ENCODE peak calls at places on chromosomes 2 and 18, in ten cellular contexts. O, Q, N, I, U, K, B, C, Z and J are unnamed samples.

GRCh38 chr18:47912794-47913594 is 17.5 kb downstream of the SMAD2 start:
- DNase-seq in C (no peak), Z (no peak), U (no peak), N (no peak), Q (no peak), B (no peak), I (no peak), O (no peak), K (no peak), J (no peak)

GRCh38 chr2:105926960-105927678 is 182.4 kb downstream of the NCK2 start:
- DNase-seq in O (no peak), I (no peak), B (no peak), C (no peak), Q (no peak), K (no peak), N (peak), U (no peak), Z (no peak), J (no peak)

GRCh38 chr2:33709986-33710385 is 110.9 kb upstream of the FAM98A start:
- DNase-seq in B (no peak), Q (no peak), C (no peak), U (no peak), Z (peak), N (no peak), O (no peak), I (no peak), K (no peak), J (no peak)

GRCh38 chr2:16032282-16033031 is 92.1 kb downstream of the MYCN start:
- DNase-seq in O (no peak), U (no peak), Q (no peak), N (no peak), I (no peak), K (no peak), C (no peak), Z (no peak), B (no peak), J (no peak)

GRCh38 chr2:188353282-188353681 is 61.6 kb downstream of the GULP1 start:
- DNase-seq in U (no peak), O (no peak), B (no peak), Q (no peak), K (no peak), N (no peak), I (no peak), Z (no peak), C (no peak), J (no peak)

GRCh38 chr2:134142903-134143302 is 111.0 kb upstream of the MGAT5 start:
- DNase-seq in O (peak), K (no peak), B (peak), U (no peak), I (no peak), C (no peak), N (no peak), Q (peak), Z (peak), J (no peak)

GRCh38 chr18:2846638-2847340 is at the start of gene EMILIN2:
- DNase-seq in B (no peak), Z (peak), C (peak), U (peak), O (peak), N (peak), Q (peak), K (no peak), I (peak), J (peak)

GRCh38 chr2:19651466-19651865 is 250.3 kb downstream of the TTC32 start:
- DNase-seq in Z (no peak), U (no peak), N (no peak), B (no peak), I (no peak), Q (no peak), K (no peak), C (no peak), O (peak), J (no peak)

GRCh38 chr2:149365826-149366583 is 35.6 kb downstream of the LYPD6 start:
- DNase-seq in I (peak), B (peak), U (no peak), N (no peak), Q (peak), C (no peak), O (peak), K (no peak), Z (peak), J (no peak)

GRCh38 chr18:25310045-25310444 is 41.9 kb downstream of the ZNF521 start:
- DNase-seq in C (no peak), B (peak), O (peak), U (peak), N (no peak), K (no peak), I (no peak), Q (no peak), Z (peak), J (no peak)

GRCh38 chr2:190986221-190986953 is 27.6 kb downstream of the STAT1 start:
- DNase-seq in C (no peak), I (no peak), U (peak), Q (no peak), O (no peak), K (no peak), N (no peak), B (no peak), Z (no peak), J (no peak)

GRCh38 chr2:190988910-190989309 is 25.1 kb downstream of the STAT1 start:
- DNase-seq in K (no peak), C (no peak), Z (no peak), B (no peak), N (no peak), Q (no peak), O (no peak), I (no peak), U (no peak), J (no peak)

GRCh38 chr2:190984595-190984994 is 29.4 kb downstream of the STAT1 start:
- DNase-seq in N (no peak), U (no peak), C (no peak), I (no peak), Z (peak), B (peak), O (peak), Q (peak), K (no peak), J (no peak)

GRCh38 chr2:190987938-190988337 is 26.0 kb downstream of the STAT1 start:
- DNase-seq in C (no peak), U (no peak), I (no peak), N (no peak), Z (no peak), B (no peak), O (no peak), K (no peak), Q (no peak), J (no peak)

GRCh38 chr2:190987116-190987515 is 26.9 kb downstream of the STAT1 start:
- DNase-seq in B (no peak), U (no peak), O (no peak), I (no peak), Z (no peak), K (no peak), Q (no peak), C (no peak), N (no peak), J (no peak)
- TF ChIP-seq CTCF in B (no peak), U (no peak), O (no peak), I (no peak), Z (no peak), K (no peak), Q (no peak), C (no peak), N (no peak), J (no peak)

DNA sequence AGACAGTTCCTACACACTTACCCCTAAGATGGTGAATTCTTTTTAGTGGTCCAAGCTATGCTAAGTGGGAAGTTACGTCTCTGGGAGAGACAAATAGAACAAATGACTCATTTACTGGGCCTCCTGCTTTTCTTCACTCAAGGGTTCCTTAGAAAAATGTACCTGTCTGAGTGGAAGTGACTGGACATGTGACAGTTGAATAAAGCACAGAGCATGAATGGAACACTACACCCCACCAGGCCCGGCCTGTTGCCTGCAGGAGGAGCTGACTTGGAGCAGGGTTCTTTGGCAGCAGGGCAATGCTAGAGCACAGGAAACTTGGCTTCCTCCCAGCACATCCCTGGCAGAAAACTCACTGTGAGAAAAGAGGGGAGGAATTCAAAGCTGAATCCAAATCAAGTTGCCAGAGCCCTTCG is 451.0 kb upstream of the SETBP1 start:
- DNase-seq in Z (peak), N (no peak), U (no peak), O (peak), K (no peak), Q (no peak), B (peak), C (peak), I (no peak), J (no peak)
- TF ChIP-seq CTCF in Z (no peak), N (no peak), U (no peak), O (no peak), K (no peak), Q (no peak), B (no peak), C (no peak), I (no peak), J (no peak)

DNA sequence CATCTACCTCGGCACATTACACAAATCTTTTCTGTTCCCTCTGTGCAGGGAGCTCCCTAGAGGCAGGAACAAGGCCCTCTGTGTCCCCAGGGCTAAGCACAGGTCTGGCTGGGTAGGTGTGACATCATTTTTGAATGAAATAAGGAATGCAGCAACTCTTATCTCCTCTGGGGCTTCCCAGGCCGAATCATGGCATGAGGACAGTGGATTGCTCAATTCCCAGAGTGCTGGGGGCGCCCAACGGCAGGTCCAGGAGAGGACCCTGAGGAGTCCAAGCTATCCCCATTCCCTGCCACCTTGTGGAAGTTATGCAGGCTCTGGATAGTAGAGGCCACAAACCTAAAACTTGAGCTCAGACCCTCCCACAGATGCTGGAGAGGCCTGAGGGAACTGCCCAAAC is 158.0 kb upstream of the RAB6C start:
- DNase-seq in Z (no peak), U (no peak), O (no peak), B (no peak), N (no peak), K (no peak), C (no peak), I (no peak), Q (no peak), J (no peak)
- TF ChIP-seq CTCF in Z (no peak), U (no peak), O (no peak), B (no peak), N (no peak), K (no peak), C (no peak), I (no peak), Q (no peak), J (no peak)

DNA sequence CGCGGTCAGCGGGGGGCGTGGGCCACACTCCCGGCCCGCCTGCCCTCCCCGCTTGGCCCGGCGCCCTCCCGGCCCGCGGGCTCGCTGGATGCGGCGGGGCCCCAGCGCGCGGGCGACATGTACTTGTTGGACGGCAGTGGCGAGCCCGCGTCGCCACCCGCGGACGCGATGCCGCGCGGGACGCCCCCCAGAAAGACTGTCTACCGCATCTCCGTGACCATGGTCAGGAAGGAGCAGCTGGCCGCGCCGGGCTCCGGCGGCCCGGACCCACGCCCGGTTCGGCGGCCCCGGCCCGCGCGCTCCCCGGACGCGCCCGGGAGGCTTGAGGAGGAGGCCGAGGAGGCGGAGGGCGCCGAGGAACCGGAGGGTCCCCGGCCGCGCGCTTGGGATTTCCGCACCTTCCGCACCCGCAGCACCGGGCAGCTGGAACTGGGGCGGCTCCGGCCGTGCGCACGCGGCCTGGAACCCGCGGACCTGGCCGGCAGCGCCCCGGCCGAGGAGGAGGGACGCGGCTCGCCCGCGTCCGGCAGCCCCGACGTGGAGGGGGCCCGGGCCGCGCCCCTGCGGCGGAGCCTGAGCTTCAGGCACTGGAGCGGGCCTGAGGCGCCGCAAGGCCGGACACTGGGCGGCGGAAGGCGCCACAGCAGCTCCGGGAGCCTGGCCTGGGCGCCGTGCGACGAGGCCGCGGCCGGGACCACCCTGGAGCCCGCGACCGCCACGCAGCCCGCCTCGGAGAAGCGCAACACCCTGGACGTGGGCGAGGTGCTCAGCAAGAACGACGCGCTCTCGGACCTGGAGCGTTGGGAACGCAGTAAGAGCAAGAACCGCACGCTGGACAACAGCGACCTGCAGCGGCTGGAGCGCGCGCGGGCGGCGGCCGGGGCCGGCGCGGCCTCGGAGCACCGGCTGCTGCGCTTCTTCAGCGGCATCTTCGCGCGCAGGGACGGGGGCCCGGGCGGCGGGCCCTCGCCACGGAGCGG is 176.4 kb downstream of the AGAP1 start:
- DNase-seq in U (no peak), B (peak), Q (peak), N (no peak), K (no peak), I (peak), Z (peak), O (peak), C (peak), J (no peak)
- TF ChIP-seq CTCF in U (no peak), B (peak), Q (peak), N (no peak), K (peak), I (no peak), Z (peak), O (peak), C (peak), J (no peak)

GRCh38 chr18:54737986-54738385 is 90.3 kb upstream of the RAB27B start:
- DNase-seq in B (peak), K (no peak), Z (peak), O (peak), N (no peak), I (no peak), C (no peak), Q (peak), U (no peak), J (no peak)
- TF ChIP-seq CTCF in B (no peak), K (no peak), Z (no peak), O (no peak), N (no peak), I (no peak), C (no peak), Q (no peak), U (no peak), J (no peak)

GRCh38 chr2:62297642-62298010 is 101.7 kb downstream of the B3GNT2 start:
- DNase-seq in Z (no peak), I (no peak), B (no peak), O (no peak), N (no peak), C (peak), K (no peak), U (peak), Q (no peak), J (no peak)
- TF ChIP-seq CTCF in Z (peak), I (no peak), B (peak), O (peak), N (no peak), C (peak), K (no peak), U (peak), Q (no peak), J (no peak)

DNA sequence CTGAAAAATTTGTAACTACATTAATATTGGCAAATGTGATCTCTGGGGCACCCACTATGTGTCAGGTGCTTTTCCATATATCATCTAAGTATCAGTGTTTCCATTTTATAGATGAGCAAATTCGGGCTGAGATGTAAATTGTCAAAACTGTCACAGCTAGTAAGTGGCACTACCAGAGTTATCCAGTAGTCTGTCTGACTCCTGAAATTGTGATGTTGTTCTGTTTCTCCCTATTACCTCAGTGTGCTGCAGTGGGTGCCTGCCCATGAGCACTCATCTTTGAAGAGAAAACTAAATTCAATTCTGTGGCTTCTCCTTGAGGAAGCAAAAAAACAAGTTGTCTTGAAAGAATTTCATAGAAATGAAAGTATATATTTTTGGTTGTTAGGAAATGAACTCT is 467.4 kb upstream of the FANCL start:
- DNase-seq in C (no peak), B (no peak), N (no peak), I (no peak), U (no peak), Z (no peak), K (no peak), O (no peak), Q (no peak), J (no peak)
- TF ChIP-seq CTCF in C (peak), B (no peak), N (no peak), I (no peak), U (no peak), Z (no peak), K (no peak), O (no peak), Q (no peak), J (no peak)

GRCh38 chr2:45700407-45701013 is 49.0 kb downstream of the PRKCE start:
- DNase-seq in O (no peak), Z (no peak), U (peak), C (no peak), N (no peak), K (no peak), B (no peak), Q (no peak), I (no peak), J (no peak)
- TF ChIP-seq CTCF in O (no peak), Z (no peak), U (no peak), C (peak), N (no peak), K (no peak), B (no peak), Q (no peak), I (no peak), J (no peak)